ENCODE peak calls at places on chromosomes 6 and 20, in eight cellular contexts. One of them, this sample, is unnamed.

GRCh38 chr20:12581644-12582350 is 427.0 kb upstream of the SPTLC3 start:
- DNase-seq in SK-MEL-5: no peak
- DNase-seq in COLO829: peak; percentile 34
- DNase-seq in vagina: no peak
- DNase-seq in GM04504: no peak
- DNase-seq in IMR-90: no peak
- DNase-seq in cardiac fibroblast: no peak
- DNase-seq in mesendoderm: no peak
- DNase-seq in this sample: no peak

GRCh38 chr6:36489426-36489825 is 46.6 kb downstream of the KCTD20 start:
- DNase-seq in SK-MEL-5: no peak
- DNase-seq in COLO829: no peak
- DNase-seq in vagina: no peak
- DNase-seq in GM04504: no peak
- DNase-seq in IMR-90: no peak
- DNase-seq in cardiac fibroblast: no peak
- DNase-seq in mesendoderm: no peak
- DNase-seq in this sample: no peak

GRCh38 chr20:36541227-36542018 is at the start of gene MYL9:
- DNase-seq in SK-MEL-5: no peak
- DNase-seq in COLO829: no peak
- DNase-seq in vagina: no peak
- DNase-seq in GM04504: peak; percentile 53
- DNase-seq in IMR-90: peak; percentile 62
- DNase-seq in cardiac fibroblast: peak; percentile 81
- DNase-seq in mesendoderm: peak; percentile 74
- DNase-seq in this sample: peak; percentile 89

GRCh38 chr20:63702751-63703470 is 4.9 kb downstream of the ARFRP1 start:
- DNase-seq in SK-MEL-5: no peak
- DNase-seq in COLO829: no peak
- DNase-seq in vagina: no peak
- DNase-seq in GM04504: no peak
- DNase-seq in IMR-90: no peak
- DNase-seq in cardiac fibroblast: no peak
- DNase-seq in mesendoderm: no peak
- DNase-seq in this sample: no peak

GRCh38 chr20:23782366-23782983 is 31.7 kb upstream of the CST1 start:
- DNase-seq in SK-MEL-5: peak; percentile 76
- DNase-seq in COLO829: peak; percentile 17
- DNase-seq in vagina: no peak
- DNase-seq in GM04504: no peak
- DNase-seq in IMR-90: peak; percentile 2
- DNase-seq in cardiac fibroblast: peak; percentile 48
- DNase-seq in mesendoderm: peak; percentile 78
- DNase-seq in this sample: peak; percentile 23

GRCh38 chr6:144179237-144179636 is 28.9 kb downstream of the STX11 start:
- DNase-seq in SK-MEL-5: no peak
- DNase-seq in COLO829: no peak
- DNase-seq in vagina: no peak
- DNase-seq in GM04504: no peak
- DNase-seq in IMR-90: no peak
- DNase-seq in cardiac fibroblast: no peak
- DNase-seq in mesendoderm: no peak
- DNase-seq in this sample: no peak

GRCh38 chr6:145723646-145724045 is 11.7 kb downstream of the EPM2A start:
- DNase-seq in SK-MEL-5: no peak
- DNase-seq in COLO829: no peak
- DNase-seq in vagina: no peak
- DNase-seq in GM04504: no peak
- DNase-seq in IMR-90: peak; percentile 35
- DNase-seq in cardiac fibroblast: no peak
- DNase-seq in mesendoderm: no peak
- DNase-seq in this sample: peak; percentile 24

GRCh38 chr6:108105584-108105983 is 31.0 kb upstream of the OSTM1 start:
- DNase-seq in SK-MEL-5: no peak
- DNase-seq in COLO829: no peak
- DNase-seq in vagina: no peak
- DNase-seq in GM04504: no peak
- DNase-seq in IMR-90: no peak
- DNase-seq in cardiac fibroblast: no peak
- DNase-seq in mesendoderm: no peak
- DNase-seq in this sample: peak; percentile 35

GRCh38 chr20:32432277-32432676 is 74.1 kb downstream of the ASXL1 start:
- DNase-seq in SK-MEL-5: no peak
- DNase-seq in COLO829: no peak
- DNase-seq in vagina: no peak
- DNase-seq in GM04504: no peak
- DNase-seq in IMR-90: no peak
- DNase-seq in cardiac fibroblast: no peak
- DNase-seq in mesendoderm: no peak
- DNase-seq in this sample: no peak

GRCh38 chr20:62238569-62239277 is 402 bp downstream of the OSBPL2 start:
- DNase-seq in SK-MEL-5: no peak
- DNase-seq in COLO829: no peak
- DNase-seq in vagina: no peak
- DNase-seq in GM04504: no peak
- DNase-seq in IMR-90: no peak
- DNase-seq in cardiac fibroblast: peak; percentile 13
- DNase-seq in mesendoderm: no peak
- DNase-seq in this sample: no peak

GRCh38 chr20:51767867-51768758 is at the start of gene ATP9A:
- DNase-seq in SK-MEL-5: no peak
- DNase-seq in COLO829: no peak
- DNase-seq in vagina: no peak
- DNase-seq in GM04504: no peak
- DNase-seq in IMR-90: peak; percentile 31
- DNase-seq in cardiac fibroblast: peak; percentile 19
- DNase-seq in mesendoderm: peak; percentile 30
- DNase-seq in this sample: peak; percentile 26

GRCh38 chr6:163289445-163289844 is 125.1 kb upstream of the QKI start:
- DNase-seq in SK-MEL-5: no peak
- DNase-seq in COLO829: no peak
- DNase-seq in vagina: no peak
- DNase-seq in GM04504: no peak
- DNase-seq in IMR-90: no peak
- DNase-seq in cardiac fibroblast: no peak
- DNase-seq in mesendoderm: no peak
- DNase-seq in this sample: no peak

GRCh38 chr6:41976794-41977484 is 35.3 kb upstream of the CCND3 start:
- DNase-seq in SK-MEL-5: no peak
- DNase-seq in COLO829: peak; percentile 44
- DNase-seq in vagina: no peak
- DNase-seq in GM04504: no peak
- DNase-seq in IMR-90: peak; percentile 85
- DNase-seq in cardiac fibroblast: peak; percentile 80
- DNase-seq in mesendoderm: no peak
- DNase-seq in this sample: peak; percentile 89

GRCh38 chr20:39850236-39850635 is 838.8 kb downstream of the MAFB start:
- DNase-seq in SK-MEL-5: no peak
- DNase-seq in COLO829: no peak
- DNase-seq in vagina: no peak
- DNase-seq in GM04504: no peak
- DNase-seq in IMR-90: no peak
- DNase-seq in cardiac fibroblast: no peak
- DNase-seq in mesendoderm: no peak
- DNase-seq in this sample: no peak

GRCh38 chr6:74087898-74088297 is 391.9 kb downstream of the CD109 start:
- DNase-seq in SK-MEL-5: peak; percentile 40
- DNase-seq in COLO829: no peak
- DNase-seq in vagina: no peak
- DNase-seq in GM04504: peak; percentile 40
- DNase-seq in IMR-90: peak; percentile 77
- DNase-seq in cardiac fibroblast: peak; percentile 44
- DNase-seq in mesendoderm: peak; percentile 2
- DNase-seq in this sample: no peak

GRCh38 chr6:48036316-48036715 is 74.7 kb downstream of the PTCHD4 start:
- DNase-seq in SK-MEL-5: peak; percentile 88
- DNase-seq in COLO829: peak; percentile 37
- DNase-seq in vagina: no peak
- DNase-seq in GM04504: peak; percentile 51
- DNase-seq in IMR-90: peak; percentile 26
- DNase-seq in cardiac fibroblast: peak; percentile 80
- DNase-seq in mesendoderm: no peak
- DNase-seq in this sample: peak; percentile 53

GRCh38 chr6:135212020-135212806 is 31.1 kb downstream of the MYB start:
- DNase-seq in SK-MEL-5: peak; percentile 55
- DNase-seq in COLO829: peak; percentile 46
- DNase-seq in vagina: no peak
- DNase-seq in GM04504: peak; percentile 71
- DNase-seq in IMR-90: peak; percentile 56
- DNase-seq in cardiac fibroblast: no peak
- DNase-seq in mesendoderm: no peak
- DNase-seq in this sample: peak; percentile 92

GRCh38 chr6:34383651-34384304 is 8.7 kb downstream of the NUDT3 start:
- DNase-seq in SK-MEL-5: no peak
- DNase-seq in COLO829: no peak
- DNase-seq in vagina: no peak
- DNase-seq in GM04504: no peak
- DNase-seq in IMR-90: no peak
- DNase-seq in cardiac fibroblast: peak; percentile 71
- DNase-seq in mesendoderm: no peak
- DNase-seq in this sample: no peak

GRCh38 chr6:35302604-35303218 is 5.1 kb downstream of the DEF6 start:
- DNase-seq in SK-MEL-5: peak; percentile 51
- DNase-seq in COLO829: peak; percentile 29
- DNase-seq in vagina: no peak
- DNase-seq in GM04504: no peak
- DNase-seq in IMR-90: peak; percentile 9
- DNase-seq in cardiac fibroblast: peak; percentile 9
- DNase-seq in mesendoderm: peak; percentile 81
- DNase-seq in this sample: peak; percentile 39

GRCh38 chr20:34713194-34713943 is 9.2 kb downstream of the TP53INP2 start:
- DNase-seq in SK-MEL-5: peak; percentile 81
- DNase-seq in COLO829: peak; percentile 92
- DNase-seq in vagina: no peak
- DNase-seq in GM04504: peak; percentile 87
- DNase-seq in IMR-90: peak; percentile 100
- DNase-seq in cardiac fibroblast: peak; percentile 99
- DNase-seq in mesendoderm: no peak
- DNase-seq in this sample: peak; percentile 99

GRCh38 chr6:79526897-79527296 is 10.3 kb downstream of the LCA5 start:
- DNase-seq in SK-MEL-5: no peak
- DNase-seq in COLO829: no peak
- DNase-seq in vagina: no peak
- DNase-seq in GM04504: no peak
- DNase-seq in IMR-90: no peak
- DNase-seq in cardiac fibroblast: no peak
- DNase-seq in mesendoderm: no peak
- DNase-seq in this sample: no peak

GRCh38 chr6:149890629-149891045 is 7.3 kb downstream of the RAET1E start:
- DNase-seq in SK-MEL-5: no peak
- DNase-seq in COLO829: no peak
- DNase-seq in vagina: no peak
- DNase-seq in GM04504: no peak
- DNase-seq in IMR-90: no peak
- DNase-seq in cardiac fibroblast: peak; percentile 10
- DNase-seq in mesendoderm: no peak
- DNase-seq in this sample: no peak

GRCh38 chr20:37220255-37220654 is 40.9 kb upstream of the MROH8 start:
- DNase-seq in SK-MEL-5: no peak
- DNase-seq in COLO829: no peak
- DNase-seq in vagina: no peak
- DNase-seq in GM04504: no peak
- DNase-seq in IMR-90: no peak
- DNase-seq in cardiac fibroblast: no peak
- DNase-seq in mesendoderm: no peak
- DNase-seq in this sample: no peak

GRCh38 chr6:170000071-170000843 is 248.8 kb downstream of the ERMARD start:
- DNase-seq in SK-MEL-5: no peak
- DNase-seq in COLO829: no peak
- DNase-seq in vagina: peak; percentile 89
- DNase-seq in GM04504: no peak
- DNase-seq in IMR-90: no peak
- DNase-seq in cardiac fibroblast: no peak
- DNase-seq in mesendoderm: no peak
- DNase-seq in this sample: no peak

GRCh38 chr20:3011752-3012151 is 31.7 kb upstream of the GNRH2 start:
- DNase-seq in SK-MEL-5: no peak
- DNase-seq in COLO829: no peak
- DNase-seq in vagina: no peak
- DNase-seq in GM04504: no peak
- DNase-seq in IMR-90: no peak
- DNase-seq in cardiac fibroblast: no peak
- DNase-seq in mesendoderm: no peak
- DNase-seq in this sample: no peak

GRCh38 chr6:40856271-40856670 is 182.8 kb downstream of the UNC5CL start:
- DNase-seq in SK-MEL-5: no peak
- DNase-seq in COLO829: no peak
- DNase-seq in vagina: no peak
- DNase-seq in GM04504: peak; percentile 12
- DNase-seq in IMR-90: no peak
- DNase-seq in cardiac fibroblast: peak; percentile 1
- DNase-seq in mesendoderm: no peak
- DNase-seq in this sample: no peak

GRCh38 chr6:37020426-37021211 is 15.2 kb downstream of the FGD2 start:
- DNase-seq in SK-MEL-5: no peak
- DNase-seq in COLO829: no peak
- DNase-seq in vagina: no peak
- DNase-seq in GM04504: no peak
- DNase-seq in IMR-90: no peak
- DNase-seq in cardiac fibroblast: no peak
- DNase-seq in mesendoderm: peak; percentile 33
- DNase-seq in this sample: no peak

GRCh38 chr6:49978332-49979226 is 9.2 kb upstream of the DEFB113 start:
- DNase-seq in SK-MEL-5: no peak
- DNase-seq in COLO829: no peak
- DNase-seq in vagina: no peak
- DNase-seq in GM04504: no peak
- DNase-seq in IMR-90: no peak
- DNase-seq in cardiac fibroblast: no peak
- DNase-seq in mesendoderm: no peak
- DNase-seq in this sample: no peak

GRCh38 chr20:22791877-22792525 is 207.6 kb upstream of the FOXA2 start:
- DNase-seq in SK-MEL-5: no peak
- DNase-seq in COLO829: no peak
- DNase-seq in vagina: no peak
- DNase-seq in GM04504: no peak
- DNase-seq in IMR-90: no peak
- DNase-seq in cardiac fibroblast: peak; percentile 6
- DNase-seq in mesendoderm: no peak
- DNase-seq in this sample: no peak

GRCh38 chr6:73985891-73986290 is 289.9 kb downstream of the CD109 start:
- DNase-seq in SK-MEL-5: peak; percentile 52
- DNase-seq in COLO829: no peak
- DNase-seq in vagina: no peak
- DNase-seq in GM04504: peak; percentile 96
- DNase-seq in IMR-90: no peak
- DNase-seq in cardiac fibroblast: peak; percentile 32
- DNase-seq in mesendoderm: peak; percentile 16
- DNase-seq in this sample: peak; percentile 54

GRCh38 chr6:33557376-33557775 is 22.7 kb downstream of the BAK1 start:
- DNase-seq in SK-MEL-5: no peak
- DNase-seq in COLO829: no peak
- DNase-seq in vagina: no peak
- DNase-seq in GM04504: no peak
- DNase-seq in IMR-90: no peak
- DNase-seq in cardiac fibroblast: no peak
- DNase-seq in mesendoderm: no peak
- DNase-seq in this sample: no peak

GRCh38 chr6:160131636-160132296 is 10.2 kb downstream of the SLC22A1 start:
- DNase-seq in SK-MEL-5: no peak
- DNase-seq in COLO829: no peak
- DNase-seq in vagina: peak; percentile 81
- DNase-seq in GM04504: no peak
- DNase-seq in IMR-90: no peak
- DNase-seq in cardiac fibroblast: no peak
- DNase-seq in mesendoderm: no peak
- DNase-seq in this sample: no peak

GRCh38 chr20:40706977-40707582 is 18.0 kb upstream of the MAFB start:
- DNase-seq in SK-MEL-5: peak; percentile 71
- DNase-seq in COLO829: no peak
- DNase-seq in vagina: no peak
- DNase-seq in GM04504: no peak
- DNase-seq in IMR-90: no peak
- DNase-seq in cardiac fibroblast: no peak
- DNase-seq in mesendoderm: peak; percentile 89
- DNase-seq in this sample: peak; percentile 8

GRCh38 chr6:40358473-40359460 is 228.4 kb downstream of the LRFN2 start:
- DNase-seq in SK-MEL-5: no peak
- DNase-seq in COLO829: no peak
- DNase-seq in vagina: peak; percentile 81
- DNase-seq in GM04504: no peak
- DNase-seq in IMR-90: no peak
- DNase-seq in cardiac fibroblast: no peak
- DNase-seq in mesendoderm: peak; percentile 74
- DNase-seq in this sample: no peak